ENCODE peak calls at places on chromosomes 12 and 14, in eight cellular contexts. S is pancreas; H is H9; M is adipocyte; N is CD8-positive, alpha-beta T cell; Q is tibial nerve; Z is esophagus squamous epithelium; X is SJSA1. G is an unnamed sample.

GRCh38 chr12:102510031-102510430 is 29.7 kb upstream of the IGF1 start:
- DNase-seq in X (no peak), H (no peak), M (no peak), N (no peak), S (no peak), Z (no peak), Q (no peak), G (no peak)

GRCh38 chr14:34583525-34583924 is 44.0 kb upstream of the EAPP start:
- DNase-seq in S (no peak), X (no peak), N (no peak), Z (no peak), Q (no peak), H (no peak), M (no peak), G (no peak)

GRCh38 chr12:64890873-64891468 is 66.5 kb downstream of the TBC1D30 start:
- DNase-seq in Z (no peak), M (peak; percentile 89), Q (no peak), N (no peak), S (no peak), H (no peak), X (peak; percentile 45), G (no peak)

GRCh38 chr12:41365653-41366131 is 177.6 kb downstream of the PDZRN4 start:
- DNase-seq in Q (no peak), M (no peak), N (no peak), Z (no peak), H (no peak), X (no peak), S (no peak), G (no peak)

GRCh38 chr14:102915292-102916110 is 7.0 kb upstream of the AMN start:
- DNase-seq in Q (no peak), M (no peak), Z (no peak), H (no peak), X (no peak), N (no peak), S (no peak), G (no peak)

GRCh38 chr12:101117842-101118241 is 92.2 kb downstream of the SLC5A8 start:
- DNase-seq in X (no peak), Z (no peak), Q (no peak), S (no peak), H (no peak), M (no peak), N (no peak), G (no peak)

GRCh38 chr14:49420201-49420600 is 166.0 kb downstream of the RPS29 start:
- DNase-seq in H (no peak), S (no peak), X (no peak), Q (no peak), N (no peak), Z (no peak), M (no peak), G (no peak)

GRCh38 chr12:94326727-94327126 is 132.9 kb downstream of the CEP83 start:
- DNase-seq in X (peak; percentile 8), M (peak; percentile 34), Q (no peak), Z (no peak), S (no peak), N (no peak), H (no peak), G (no peak)

GRCh38 chr14:23578560-23579310 is at the start of gene JPH4:
- DNase-seq in N (no peak), Q (no peak), Z (no peak), S (no peak), X (no peak), M (no peak), H (peak; percentile 68), G (no peak)

GRCh38 chr12:108570743-108571603 is 8.6 kb downstream of the ISCU start:
- DNase-seq in H (no peak), N (no peak), S (no peak), Q (no peak), M (peak; percentile 78), X (peak; percentile 37), Z (no peak), G (peak; percentile 55)

GRCh38 chr12:77339610-77340009 is 274.2 kb upstream of the E2F7 start:
- DNase-seq in M (peak; percentile 19), Q (no peak), N (no peak), Z (no peak), S (no peak), X (no peak), H (no peak), G (no peak)

GRCh38 chr12:26648584-26648983 is 184.4 kb downstream of the ITPR2 start:
- DNase-seq in X (peak; percentile 93), Z (no peak), N (no peak), H (no peak), Q (no peak), M (peak; percentile 90), S (no peak), G (no peak)

GRCh38 chr12:110253176-110253575 is 27.9 kb upstream of the ATP2A2 start:
- DNase-seq in X (no peak), N (no peak), Z (no peak), Q (peak; percentile 17), S (peak; percentile 57), H (peak; percentile 26), M (peak; percentile 55), G (peak; percentile 60)

GRCh38 chr14:65167072-65167645 is 64.8 kb upstream of the MAX start:
- DNase-seq in M (no peak), Z (no peak), Q (no peak), N (no peak), S (no peak), X (no peak), H (no peak), G (no peak)

GRCh38 chr12:80553316-80553715 is 109.3 kb downstream of the PTPRQ start:
- DNase-seq in N (no peak), M (peak; percentile 92), Q (no peak), S (no peak), X (peak; percentile 69), H (no peak), Z (no peak), G (no peak)

GRCh38 chr14:106811167-106811566 is 1284.8 kb downstream of the TMEM121 start:
- DNase-seq in H (no peak), Z (no peak), N (no peak), X (no peak), M (no peak), Q (no peak), S (no peak), G (no peak)

GRCh38 chr14:106808458-106808857 is 1282.1 kb downstream of the TMEM121 start:
- DNase-seq in N (no peak), H (no peak), M (no peak), Q (no peak), Z (no peak), X (no peak), S (no peak), G (no peak)

GRCh38 chr14:106809615-106810014 is 1283.2 kb downstream of the TMEM121 start:
- DNase-seq in S (no peak), H (no peak), Z (no peak), Q (no peak), M (no peak), N (no peak), X (no peak), G (no peak)

GRCh38 chr14:106807493-106807892 is 1281.1 kb downstream of the TMEM121 start:
- DNase-seq in H (no peak), X (no peak), Q (no peak), M (no peak), N (no peak), S (no peak), Z (no peak), G (no peak)

DNA sequence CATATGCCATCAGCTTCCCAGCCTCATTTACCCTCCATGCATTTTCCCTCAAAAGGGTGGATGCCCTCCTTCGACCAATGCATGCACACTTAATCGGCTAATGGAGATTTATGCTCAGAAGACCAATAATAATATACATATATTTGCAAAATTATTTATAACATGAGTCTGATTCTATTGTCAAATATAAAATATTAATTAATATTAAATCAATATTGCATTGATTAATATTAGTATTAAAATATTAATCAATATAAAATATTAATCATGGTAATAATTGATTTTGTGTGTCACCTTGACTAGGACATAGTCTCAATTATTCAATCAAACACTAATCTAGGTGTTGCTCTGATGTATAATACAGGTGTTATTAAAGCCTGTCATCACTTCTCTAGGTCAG is 1282.5 kb downstream of the TMEM121 start:
- DNase-seq in X (no peak), N (no peak), S (no peak), H (no peak), Z (no peak), M (no peak), Q (no peak), G (no peak)
- H3K27me3 ChIP-seq in X (no peaks in the 10 kb centered on the region), N (no peaks in the 10 kb centered on the region), S (no peaks in the 10 kb centered on the region), H (no peaks in the 10 kb centered on the region), Z (peaks cover 13% of the 10 kb centered on the region), M (no peaks in the 10 kb centered on the region), Q (no peaks in the 10 kb centered on the region), G (peaks cover 7% of the 10 kb centered on the region)

GRCh38 chr14:93789366-93790130 is 1.3 kb upstream of the PRIMA1 start:
- DNase-seq in X (no peak), M (no peak), Z (no peak), S (no peak), H (peak; percentile 54), N (no peak), Q (no peak), G (peak; percentile 35)
- H3K4me1 ChIP-seq in X (peaks cover 5% of the 10 kb centered on the region), M (no peaks in the 10 kb centered on the region), Z (peaks cover 10% of the 10 kb centered on the region), S (no peaks in the 10 kb centered on the region), H (peaks cover 3% of the 10 kb centered on the region), N (no peaks in the 10 kb centered on the region), Q (peaks cover 27% of the 10 kb centered on the region), G (peaks cover 27% of the 10 kb centered on the region)

DNA sequence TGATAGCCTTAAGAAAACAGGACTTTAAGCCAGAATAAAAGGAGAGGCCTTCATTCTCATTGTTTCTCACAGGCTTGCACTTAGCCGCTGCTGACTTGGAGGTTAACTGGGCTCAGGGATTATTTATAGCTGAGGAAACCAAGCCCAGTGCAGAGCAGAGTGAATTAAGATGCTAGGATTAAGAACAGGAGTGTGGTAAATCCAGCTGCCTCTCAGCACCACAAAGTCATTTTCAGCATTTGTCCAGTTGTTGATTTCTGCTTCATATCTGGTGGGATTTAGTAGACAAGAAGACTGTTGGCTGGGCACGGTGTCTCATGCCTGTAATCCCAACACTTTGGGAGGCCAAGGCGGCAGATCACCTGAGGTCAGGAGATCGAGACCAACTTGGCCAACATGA is 14.3 kb upstream of the KRT73 start:
- DNase-seq in Z (no peak), S (no peak), X (no peak), H (peak; percentile 3), Q (no peak), N (no peak), M (no peak), G (peak; percentile 12)
- H3K27me3 ChIP-seq in Z (peaks cover 38% of the 10 kb centered on the region), S (no peaks in the 10 kb centered on the region), X (peaks cover 16% of the 10 kb centered on the region), H (no peaks in the 10 kb centered on the region), Q (no peaks in the 10 kb centered on the region), N (no peaks in the 10 kb centered on the region), M (peaks cover 73% of the 10 kb centered on the region), G (peaks cover 14% of the 10 kb centered on the region)

GRCh38 chr12:57149309-57149900 is 2.0 kb upstream of the LRP1-AS start:
- DNase-seq in S (no peak), M (peak; percentile 86), N (no peak), H (no peak), X (no peak), Z (no peak), Q (peak; percentile 77), G (peak; percentile 90)
- H3K4me1 ChIP-seq in S (peaks cover 2% of the 10 kb centered on the region), M (peaks cover 99% of the 10 kb centered on the region), N (no peaks in the 10 kb centered on the region), H (no peaks in the 10 kb centered on the region), X (peaks cover 45% of the 10 kb centered on the region), Z (peaks cover 69% of the 10 kb centered on the region), Q (peaks cover 100% of the 10 kb centered on the region), G (peaks cover 91% of the 10 kb centered on the region)

G was measured in tibial artery.